ENCODE peak calls at places on chromosomes 1 and 21, in six cellular contexts. One of them, this sample, is unnamed.

GRCh38 chr1:95223110-95223509 is 10.9 kb upstream of the RWDD3 start:
- DNase-seq in suprapubic skin: no peak
- DNase-seq in tibial artery: no peak
- DNase-seq in RWPE1: no peak
- DNase-seq in coronary artery: no peak
- DNase-seq in CD8-positive, alpha-beta T cell: no peak
- DNase-seq in this sample: no peak

GRCh38 chr1:174989540-174990181 is 10.1 kb upstream of the CACYBP start:
- DNase-seq in suprapubic skin: no peak
- DNase-seq in tibial artery: no peak
- DNase-seq in RWPE1: no peak
- DNase-seq in coronary artery: no peak
- DNase-seq in CD8-positive, alpha-beta T cell: no peak
- DNase-seq in this sample: peak; percentile 68

GRCh38 chr21:35963920-35964451 is 96.3 kb downstream of the SETD4 start:
- DNase-seq in suprapubic skin: no peak
- DNase-seq in tibial artery: no peak
- DNase-seq in RWPE1: no peak
- DNase-seq in coronary artery: no peak
- DNase-seq in CD8-positive, alpha-beta T cell: no peak
- DNase-seq in this sample: no peak

GRCh38 chr1:211490821-211491415 is 1.0 kb downstream of the RD3 start:
- DNase-seq in suprapubic skin: no peak
- DNase-seq in tibial artery: no peak
- DNase-seq in RWPE1: no peak
- DNase-seq in coronary artery: peak; percentile 38
- DNase-seq in CD8-positive, alpha-beta T cell: no peak
- DNase-seq in this sample: no peak

GRCh38 chr1:118151312-118151937 is 33.6 kb downstream of the SPAG17 start:
- DNase-seq in suprapubic skin: peak; percentile 65
- DNase-seq in tibial artery: no peak
- DNase-seq in RWPE1: peak; percentile 18
- DNase-seq in coronary artery: no peak
- DNase-seq in CD8-positive, alpha-beta T cell: no peak
- DNase-seq in this sample: peak; percentile 57

GRCh38 chr1:86913399-86913895 is 479 bp downstream of the SELENOF start:
- DNase-seq in suprapubic skin: no peak
- DNase-seq in tibial artery: no peak
- DNase-seq in RWPE1: no peak
- DNase-seq in coronary artery: no peak
- DNase-seq in CD8-positive, alpha-beta T cell: no peak
- DNase-seq in this sample: no peak

GRCh38 chr1:182802006-182802798 is 12.6 kb downstream of the NPL start:
- DNase-seq in suprapubic skin: no peak
- DNase-seq in tibial artery: no peak
- DNase-seq in RWPE1: peak; percentile 77
- DNase-seq in coronary artery: no peak
- DNase-seq in CD8-positive, alpha-beta T cell: no peak
- DNase-seq in this sample: no peak

GRCh38 chr1:230976825-230977747 is 1.6 kb downstream of the TTC13 start:
- DNase-seq in suprapubic skin: no peak
- DNase-seq in tibial artery: no peak
- DNase-seq in RWPE1: no peak
- DNase-seq in coronary artery: no peak
- DNase-seq in CD8-positive, alpha-beta T cell: peak; percentile 57
- DNase-seq in this sample: no peak

GRCh38 chr1:153253693-153254092 is 5.8 kb upstream of the LORICRIN start:
- DNase-seq in suprapubic skin: no peak
- DNase-seq in tibial artery: no peak
- DNase-seq in RWPE1: no peak
- DNase-seq in coronary artery: no peak
- DNase-seq in CD8-positive, alpha-beta T cell: no peak
- DNase-seq in this sample: no peak

GRCh38 chr1:42690477-42691156 is 8.4 kb downstream of the YBX1 start:
- DNase-seq in suprapubic skin: no peak
- DNase-seq in tibial artery: no peak
- DNase-seq in RWPE1: no peak
- DNase-seq in coronary artery: no peak
- DNase-seq in CD8-positive, alpha-beta T cell: no peak
- DNase-seq in this sample: no peak

GRCh38 chr1:182249201-182249676 is 142.4 kb downstream of the GLUL start:
- DNase-seq in suprapubic skin: no peak
- DNase-seq in tibial artery: no peak
- DNase-seq in RWPE1: no peak
- DNase-seq in coronary artery: no peak
- DNase-seq in CD8-positive, alpha-beta T cell: no peak
- DNase-seq in this sample: no peak

GRCh38 chr1:233240367-233240766 is 55.2 kb downstream of the PCNX2 start:
- DNase-seq in suprapubic skin: no peak
- DNase-seq in tibial artery: no peak
- DNase-seq in RWPE1: no peak
- DNase-seq in coronary artery: no peak
- DNase-seq in CD8-positive, alpha-beta T cell: no peak
- DNase-seq in this sample: no peak

GRCh38 chr21:22609802-22610201 is 1611.6 kb downstream of the NCAM2 start:
- DNase-seq in suprapubic skin: no peak
- DNase-seq in tibial artery: no peak
- DNase-seq in RWPE1: no peak
- DNase-seq in coronary artery: no peak
- DNase-seq in CD8-positive, alpha-beta T cell: no peak
- DNase-seq in this sample: no peak

GRCh38 chr1:62228139-62228882 is 33.7 kb downstream of the L1TD1 start:
- DNase-seq in suprapubic skin: no peak
- DNase-seq in tibial artery: peak; percentile 15
- DNase-seq in RWPE1: no peak
- DNase-seq in coronary artery: no peak
- DNase-seq in CD8-positive, alpha-beta T cell: no peak
- DNase-seq in this sample: no peak

GRCh38 chr1:109163549-109163948 is 49.6 kb downstream of the ELAPOR1 start:
- DNase-seq in suprapubic skin: no peak
- DNase-seq in tibial artery: no peak
- DNase-seq in RWPE1: no peak
- DNase-seq in coronary artery: no peak
- DNase-seq in CD8-positive, alpha-beta T cell: no peak
- DNase-seq in this sample: no peak

GRCh38 chr1:204408074-204408507 is 3.5 kb downstream of the PPP1R15B start:
- DNase-seq in suprapubic skin: peak; percentile 85
- DNase-seq in tibial artery: peak; percentile 85
- DNase-seq in RWPE1: peak; percentile 59
- DNase-seq in coronary artery: no peak
- DNase-seq in CD8-positive, alpha-beta T cell: no peak
- DNase-seq in this sample: peak; percentile 69

GRCh38 chr1:167136191-167136614 is 42.3 kb downstream of the STYXL2 start:
- DNase-seq in suprapubic skin: no peak
- DNase-seq in tibial artery: peak; percentile 71
- DNase-seq in RWPE1: peak; percentile 61
- DNase-seq in coronary artery: no peak
- DNase-seq in CD8-positive, alpha-beta T cell: no peak
- DNase-seq in this sample: peak; percentile 84

GRCh38 chr1:80918365-80918764 is 882.4 kb upstream of the ADGRL2 start:
- DNase-seq in suprapubic skin: no peak
- DNase-seq in tibial artery: no peak
- DNase-seq in RWPE1: no peak
- DNase-seq in coronary artery: no peak
- DNase-seq in CD8-positive, alpha-beta T cell: no peak
- DNase-seq in this sample: no peak

GRCh38 chr1:180851995-180852887 is 60.5 kb upstream of the KIAA1614 start:
- DNase-seq in suprapubic skin: no peak
- DNase-seq in tibial artery: no peak
- DNase-seq in RWPE1: no peak
- DNase-seq in coronary artery: no peak
- DNase-seq in CD8-positive, alpha-beta T cell: no peak
- DNase-seq in this sample: no peak

GRCh38 chr1:175497501-175497900 is 245.9 kb downstream of the TNR start:
- DNase-seq in suprapubic skin: no peak
- DNase-seq in tibial artery: no peak
- DNase-seq in RWPE1: no peak
- DNase-seq in coronary artery: no peak
- DNase-seq in CD8-positive, alpha-beta T cell: no peak
- DNase-seq in this sample: no peak

GRCh38 chr1:64898107-64898861 is 68.1 kb downstream of the JAK1 start:
- DNase-seq in suprapubic skin: peak; percentile 90
- DNase-seq in tibial artery: peak; percentile 95
- DNase-seq in RWPE1: peak; percentile 78
- DNase-seq in coronary artery: peak; percentile 92
- DNase-seq in CD8-positive, alpha-beta T cell: no peak
- DNase-seq in this sample: peak; percentile 93
- H3K27ac ChIP-seq in suprapubic skin: peak overlapping the region; percentile 87
- H3K27ac ChIP-seq in tibial artery: peak overlapping the region; percentile 78
- H3K27ac ChIP-seq in RWPE1: peak overlapping the region; percentile 49
- H3K27ac ChIP-seq in coronary artery: peak overlapping the region; percentile 77
- H3K27ac ChIP-seq in CD8-positive, alpha-beta T cell: no peak overlapping the region
- H3K27ac ChIP-seq in this sample: peak overlapping the region; percentile 89

DNA sequence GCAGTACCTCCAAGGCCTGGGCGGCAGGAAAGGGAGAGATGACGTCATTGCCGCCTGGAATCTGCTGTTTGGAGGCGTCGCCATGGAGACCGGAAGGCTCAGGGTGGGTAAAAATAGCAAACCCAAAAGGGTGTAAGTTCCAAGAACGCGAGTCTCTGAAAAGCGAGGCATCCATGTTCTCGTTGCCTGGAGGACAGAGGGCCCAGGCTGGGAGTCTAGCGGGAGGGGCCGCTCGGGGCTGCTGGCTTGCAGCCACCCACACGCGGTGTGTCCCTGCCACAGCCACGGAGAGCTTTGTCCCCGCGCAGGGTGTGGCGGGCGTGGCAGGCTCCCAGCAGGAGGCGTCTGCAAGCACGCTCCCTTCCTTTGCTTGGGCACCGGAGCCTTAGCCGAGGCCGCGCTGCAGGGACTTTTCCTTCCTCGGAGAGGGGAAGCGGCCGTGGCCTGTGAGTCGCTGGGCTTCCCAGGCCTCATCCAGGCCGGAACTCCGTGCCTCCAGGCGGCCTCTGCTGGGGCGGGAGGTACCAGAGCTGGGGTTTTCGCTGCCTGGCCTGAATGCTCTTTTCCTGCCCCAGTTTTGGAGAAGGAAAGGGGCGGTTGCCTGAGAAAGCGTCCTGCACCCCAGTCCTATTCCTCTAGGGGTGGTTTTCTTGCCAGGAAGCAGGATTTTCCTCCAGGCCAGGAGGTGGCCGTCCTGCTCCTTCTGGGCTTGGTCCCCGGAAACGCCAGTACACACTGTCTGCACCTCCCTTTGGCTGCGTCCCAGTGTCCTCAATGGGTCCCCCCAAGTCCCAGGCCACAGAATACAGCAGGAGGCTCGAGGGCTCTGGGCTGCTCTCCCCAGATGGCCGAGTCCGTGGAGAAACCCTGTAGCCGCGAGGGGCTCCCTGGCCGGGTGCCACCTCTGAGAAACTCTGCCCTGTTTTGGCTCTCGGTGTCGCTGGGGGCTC is 15.3 kb upstream of the SKI start:
- DNase-seq in suprapubic skin: peak; percentile 96
- DNase-seq in tibial artery: peak; percentile 98
- DNase-seq in RWPE1: peak; percentile 86
- DNase-seq in coronary artery: peak; percentile 99
- DNase-seq in CD8-positive, alpha-beta T cell: peak; percentile 70
- DNase-seq in this sample: peak; percentile 93
- TF ChIP-seq CTCF in suprapubic skin: no peak
- TF ChIP-seq CTCF in tibial artery: peak; percentile 54
- TF ChIP-seq CTCF in RWPE1: peak; percentile 52
- TF ChIP-seq CTCF in coronary artery: no peak
- TF ChIP-seq CTCF in CD8-positive, alpha-beta T cell: no peak
- TF ChIP-seq CTCF in this sample: no peak

GRCh38 chr1:93700532-93701469 is 19.2 kb upstream of the BCAR3 start:
- DNase-seq in suprapubic skin: no peak
- DNase-seq in tibial artery: no peak
- DNase-seq in RWPE1: no peak
- DNase-seq in coronary artery: no peak
- DNase-seq in CD8-positive, alpha-beta T cell: no peak
- DNase-seq in this sample: no peak

GRCh38 chr1:93701619-93702018 is 20.0 kb upstream of the BCAR3 start:
- DNase-seq in suprapubic skin: no peak
- DNase-seq in tibial artery: no peak
- DNase-seq in RWPE1: peak; percentile 100
- DNase-seq in coronary artery: peak; percentile 74
- DNase-seq in CD8-positive, alpha-beta T cell: peak; percentile 17
- DNase-seq in this sample: peak; percentile 69

GRCh38 chr1:93702828-93703183 is 21.2 kb upstream of the BCAR3 start:
- DNase-seq in suprapubic skin: no peak
- DNase-seq in tibial artery: no peak
- DNase-seq in RWPE1: no peak
- DNase-seq in coronary artery: no peak
- DNase-seq in CD8-positive, alpha-beta T cell: no peak
- DNase-seq in this sample: no peak

GRCh38 chr1:93703649-93704048 is 22.0 kb upstream of the BCAR3 start:
- DNase-seq in suprapubic skin: no peak
- DNase-seq in tibial artery: no peak
- DNase-seq in RWPE1: no peak
- DNase-seq in coronary artery: no peak
- DNase-seq in CD8-positive, alpha-beta T cell: no peak
- DNase-seq in this sample: no peak

DNA sequence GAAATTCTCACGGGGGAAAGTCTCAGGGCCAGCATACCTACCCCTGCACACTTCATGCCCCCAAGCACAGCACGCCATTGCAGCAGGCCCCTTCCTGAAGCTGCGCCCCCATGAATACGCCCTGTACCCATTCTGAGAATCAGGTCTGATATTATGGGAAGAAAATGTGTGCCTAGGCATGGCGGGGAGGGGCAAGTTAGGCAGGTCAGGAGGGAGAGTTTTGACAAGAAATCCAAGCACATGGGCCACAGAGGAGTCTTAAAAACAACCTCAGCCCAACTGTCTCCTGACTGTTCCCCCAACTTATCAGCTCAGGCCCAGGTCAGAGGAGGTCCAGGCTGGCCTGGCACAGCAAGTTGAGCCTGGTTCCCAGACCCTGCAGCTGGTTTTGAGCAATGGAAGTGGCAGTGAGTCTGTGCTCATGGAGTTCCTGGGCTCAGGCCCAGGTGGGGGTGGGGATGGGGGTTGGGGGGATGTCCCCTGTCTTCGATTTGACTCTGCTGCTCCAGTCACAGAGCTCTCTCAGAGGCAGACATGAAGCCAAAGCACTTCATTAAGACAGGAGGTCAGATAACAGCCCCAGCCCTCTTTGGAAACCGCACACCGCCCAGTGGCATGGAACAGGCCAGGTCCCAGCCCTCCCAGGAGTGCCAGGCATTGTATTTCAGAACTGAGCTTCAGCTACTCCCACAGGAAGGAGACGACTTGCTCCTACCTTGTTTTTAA is 20.6 kb upstream of the BCAR3 start:
- DNase-seq in suprapubic skin: no peak
- DNase-seq in tibial artery: no peak
- DNase-seq in RWPE1: no peak
- DNase-seq in coronary artery: peak; percentile 64
- DNase-seq in CD8-positive, alpha-beta T cell: peak; percentile 15
- DNase-seq in this sample: peak; percentile 58
- H3K27ac ChIP-seq in suprapubic skin: peak overlapping the region; percentile 45
- H3K27ac ChIP-seq in tibial artery: no peak overlapping the region
- H3K27ac ChIP-seq in RWPE1: peak overlapping the region; percentile 98
- H3K27ac ChIP-seq in coronary artery: peak overlapping the region; percentile 28
- H3K27ac ChIP-seq in CD8-positive, alpha-beta T cell: no peak overlapping the region
- H3K27ac ChIP-seq in this sample: peak overlapping the region; percentile 93

DNA sequence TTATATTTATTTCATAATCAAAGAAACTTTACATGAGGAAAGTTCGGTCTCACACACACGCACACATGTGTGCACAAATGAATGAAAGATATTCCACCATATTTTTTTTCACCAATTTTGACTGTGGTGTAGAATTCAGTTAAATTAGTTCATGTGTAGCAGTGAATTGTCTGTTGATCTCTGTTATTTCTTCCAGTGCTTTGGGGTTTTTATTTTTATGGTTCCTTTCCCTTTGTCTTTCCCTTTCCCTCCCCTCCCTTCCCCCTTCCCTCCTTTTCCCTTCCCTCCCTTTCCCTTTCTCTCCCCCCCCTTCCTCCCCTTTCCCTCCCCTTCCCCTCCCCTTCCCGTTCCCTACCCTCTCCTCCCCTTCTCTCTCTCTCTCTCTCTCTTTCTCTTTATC is 8.9 kb downstream of the RYR2 start:
- DNase-seq in suprapubic skin: no peak
- DNase-seq in tibial artery: no peak
- DNase-seq in RWPE1: no peak
- DNase-seq in coronary artery: no peak
- DNase-seq in CD8-positive, alpha-beta T cell: no peak
- DNase-seq in this sample: no peak
- TF ChIP-seq CTCF in suprapubic skin: no peak
- TF ChIP-seq CTCF in tibial artery: no peak
- TF ChIP-seq CTCF in RWPE1: no peak
- TF ChIP-seq CTCF in coronary artery: no peak
- TF ChIP-seq CTCF in CD8-positive, alpha-beta T cell: no peak
- TF ChIP-seq CTCF in this sample: no peak